ENCODE peak calls at places on chromosomes 1 and 21, in six cellular contexts. U is H54; Z is right cardiac atrium; L is foreskin melanocyte; F is kidney; Y is stimulated activated CD4-positive, alpha-beta T cell treated with anti-CD3 and anti-CD28 coated beads, Interleukin-1b, Interleukin-23, amount 100 ng/mL, for 48 hours. E is an unnamed sample.

GRCh38 chr1:21927531-21928237 is 9.4 kb downstream of the HSPG2 start:
- DNase-seq in L (no peak), Z (peak), U (no peak), Y (no peak), F (peak), E (no peak)

GRCh38 chr1:236338096-236338495 is 56.0 kb upstream of the EDARADD start:
- DNase-seq in Y (no peak), L (no peak), U (no peak), Z (no peak), F (no peak), E (no peak)

GRCh38 chr1:223716302-223716862 is 4.0 kb downstream of the CAPN2 start:
- DNase-seq in Y (peak), U (no peak), Z (no peak), F (no peak), L (no peak), E (peak)

GRCh38 chr21:17492415-17493168 is 20.3 kb upstream of the CXADR start:
- DNase-seq in U (no peak), F (no peak), Y (no peak), L (no peak), Z (no peak), E (no peak)

GRCh38 chr1:115430717-115431116 is 92.7 kb upstream of the NGF start:
- DNase-seq in L (peak), U (peak), F (no peak), Z (no peak), Y (no peak), E (no peak)

GRCh38 chr21:31780944-31781343 is 49.0 kb upstream of the SCAF4 start:
- DNase-seq in L (no peak), Y (no peak), F (no peak), U (no peak), Z (no peak), E (no peak)

GRCh38 chr1:145955436-145955835 is 2.4 kb downstream of the LIX1L start:
- DNase-seq in F (no peak), Z (no peak), U (no peak), Y (no peak), L (no peak), E (no peak)

GRCh38 chr1:199405634-199406196 is 621.8 kb upstream of the NR5A2 start:
- DNase-seq in Z (no peak), F (no peak), U (no peak), Y (no peak), L (no peak), E (no peak)

GRCh38 chr1:56830052-56830451 is 10.8 kb upstream of the FYB2 start:
- DNase-seq in U (no peak), Y (no peak), Z (no peak), F (no peak), L (no peak), E (no peak)

GRCh38 chr1:232826318-232826717 is 21.1 kb downstream of the MAP10 start:
- DNase-seq in Z (no peak), L (no peak), U (no peak), F (no peak), Y (no peak), E (no peak)